ENCODE peak calls at places on chromosomes 3 and 15, in six cellular contexts. Y, C, Q, E, F and I are unnamed samples.

GRCh38 chr15:101807345-101807945 is 4.1 kb downstream of the OR4F6 start:
- DNase-seq in Y (no peak), C (no peak), Q (no peak), E (no peak), F (no peak), I (no peak)

GRCh38 chr3:22585504-22585903 is 617.6 kb upstream of the UBE2E2 start:
- DNase-seq in Y (no peak), C (no peak), Q (no peak), E (no peak), F (no peak), I (no peak)

GRCh38 chr15:53910236-53910849 is 67.9 kb upstream of the UNC13C start:
- DNase-seq in Y (no peak), C (no peak), Q (no peak), E (no peak), F (peak), I (no peak)

GRCh38 chr3:39028466-39028865 is 23.3 kb downstream of the SCN11A start:
- DNase-seq in Y (no peak), C (no peak), Q (no peak), E (no peak), F (no peak), I (no peak)

GRCh38 chr15:80638553-80639167 is 56.5 kb upstream of the ABHD17C start:
- DNase-seq in Y (no peak), C (no peak), Q (no peak), E (no peak), F (no peak), I (no peak)

GRCh38 chr3:10911350-10912002 is 81.1 kb upstream of the SLC6A1 start:
- DNase-seq in Y (no peak), C (no peak), Q (no peak), E (no peak), F (no peak), I (no peak)

GRCh38 chr3:129016725-129017530 is 15.8 kb downstream of the EFCC1 start:
- DNase-seq in Y (no peak), C (no peak), Q (no peak), E (no peak), F (no peak), I (peak)

GRCh38 chr3:71910107-71910506 is 125.2 kb upstream of the PROK2 start:
- DNase-seq in Y (no peak), C (no peak), Q (no peak), E (no peak), F (no peak), I (no peak)

GRCh38 chr15:77810180-77810579 is 177.5 kb upstream of the LINGO1 start:
- DNase-seq in Y (no peak), C (no peak), Q (no peak), E (no peak), F (no peak), I (no peak)

GRCh38 chr15:82838096-82838735 is 28.8 kb downstream of the WHAMM start:
- DNase-seq in Y (no peak), C (no peak), Q (no peak), E (no peak), F (no peak), I (no peak)

GRCh38 chr15:41814534-41814933 is 13.4 kb upstream of the JMJD7 start:
- DNase-seq in Y (no peak), C (no peak), Q (no peak), E (no peak), F (no peak), I (no peak)

GRCh38 chr3:123540285-123540684 is 44.6 kb downstream of the HACD2 start:
- DNase-seq in Y (no peak), C (no peak), Q (no peak), E (no peak), F (no peak), I (no peak)

GRCh38 chr3:88003115-88003755 is 55.6 kb downstream of the CGGBP1 start:
- DNase-seq in Y (peak), C (no peak), Q (peak), E (no peak), F (no peak), I (no peak)

GRCh38 chr15:51192560-51193280 is 98.0 kb upstream of the TNFAIP8L3 start:
- DNase-seq in Y (peak), C (peak), Q (peak), E (peak), F (no peak), I (peak)

GRCh38 chr3:73029321-73029796 is 32.1 kb upstream of the EBLN2 start:
- DNase-seq in Y (no peak), C (no peak), Q (no peak), E (no peak), F (no peak), I (peak)

GRCh38 chr15:82647045-82647834 is at the start of gene CPEB1:
- DNase-seq in Y (no peak), C (peak), Q (no peak), E (peak), F (peak), I (no peak)

GRCh38 chr3:105594219-105594618 is 227.5 kb downstream of the ALCAM start:
- DNase-seq in Y (no peak), C (no peak), Q (no peak), E (no peak), F (no peak), I (no peak)

GRCh38 chr3:71438004-71438685 is 145.4 kb downstream of the FOXP1 start:
- DNase-seq in Y (no peak), C (no peak), Q (no peak), E (no peak), F (no peak), I (no peak)

GRCh38 chr3:71652786-71653419 is 69.4 kb upstream of the FOXP1 start:
- DNase-seq in Y (peak), C (no peak), Q (peak), E (peak), F (no peak), I (no peak)

GRCh38 chr3:37751967-37752660 is 109.6 kb upstream of the CTDSPL start:
- DNase-seq in Y (no peak), C (no peak), Q (no peak), E (no peak), F (peak), I (no peak)

GRCh38 chr3:106830334-106830733 is 546.9 kb upstream of the CCDC54 start:
- DNase-seq in Y (no peak), C (no peak), Q (no peak), E (no peak), F (no peak), I (no peak)

GRCh38 chr3:186843039-186843432 is 526 bp downstream of the ADIPOQ start:
- DNase-seq in Y (no peak), C (no peak), Q (no peak), E (no peak), F (no peak), I (no peak)

GRCh38 chr3:133441867-133442270 is 42.0 kb downstream of the BFSP2 start:
- DNase-seq in Y (no peak), C (no peak), Q (no peak), E (peak), F (no peak), I (no peak)

GRCh38 chr3:195746751-195747150 is 26.0 kb downstream of the MUC20 start:
- DNase-seq in Y (no peak), C (no peak), Q (no peak), E (no peak), F (peak), I (no peak)

GRCh38 chr3:190671658-190672057 is 157.8 kb downstream of the IL1RAP start:
- DNase-seq in Y (no peak), C (no peak), Q (no peak), E (no peak), F (no peak), I (no peak)

GRCh38 chr3:140830391-140830790 is 111.2 kb upstream of the SLC25A36 start:
- DNase-seq in Y (no peak), C (no peak), Q (no peak), E (no peak), F (no peak), I (no peak)

GRCh38 chr3:177835008-177835407 is 637.7 kb upstream of the TBL1XR1 start:
- DNase-seq in Y (no peak), C (no peak), Q (no peak), E (no peak), F (no peak), I (no peak)

GRCh38 chr3:118127992-118128391 is 906.7 kb downstream of the IGSF11 start:
- DNase-seq in Y (no peak), C (no peak), Q (no peak), E (no peak), F (no peak), I (no peak)

GRCh38 chr3:177597325-177598109 is 400.2 kb upstream of the TBL1XR1 start:
- DNase-seq in Y (no peak), C (peak), Q (no peak), E (peak), F (no peak), I (peak)

GRCh38 chr3:106824856-106825255 is 552.4 kb upstream of the CCDC54 start:
- DNase-seq in Y (no peak), C (no peak), Q (no peak), E (no peak), F (no peak), I (no peak)

GRCh38 chr3:71254251-71254650 is 329.3 kb downstream of the FOXP1 start:
- DNase-seq in Y (no peak), C (no peak), Q (no peak), E (no peak), F (no peak), I (no peak)

GRCh38 chr15:58495836-58496501 is 64.2 kb downstream of the LIPC start:
- DNase-seq in Y (no peak), C (no peak), Q (no peak), E (no peak), F (no peak), I (peak)

GRCh38 chr3:197912770-197913476 is 37.1 kb upstream of the RPL35A start:
- DNase-seq in Y (no peak), C (no peak), Q (no peak), E (no peak), F (peak), I (no peak)

GRCh38 chr3:104632521-104632920 is 734.2 kb upstream of the ALCAM start:
- DNase-seq in Y (no peak), C (no peak), Q (no peak), E (no peak), F (no peak), I (no peak)

GRCh38 chr3:124322309-124322880 is 330.5 kb upstream of the ROPN1 start:
- DNase-seq in Y (no peak), C (no peak), Q (no peak), E (no peak), F (no peak), I (no peak)

GRCh38 chr3:35663471-35663870 is 24.1 kb downstream of the ARPP21 start:
- DNase-seq in Y (no peak), C (no peak), Q (no peak), E (no peak), F (no peak), I (no peak)

DNA sequence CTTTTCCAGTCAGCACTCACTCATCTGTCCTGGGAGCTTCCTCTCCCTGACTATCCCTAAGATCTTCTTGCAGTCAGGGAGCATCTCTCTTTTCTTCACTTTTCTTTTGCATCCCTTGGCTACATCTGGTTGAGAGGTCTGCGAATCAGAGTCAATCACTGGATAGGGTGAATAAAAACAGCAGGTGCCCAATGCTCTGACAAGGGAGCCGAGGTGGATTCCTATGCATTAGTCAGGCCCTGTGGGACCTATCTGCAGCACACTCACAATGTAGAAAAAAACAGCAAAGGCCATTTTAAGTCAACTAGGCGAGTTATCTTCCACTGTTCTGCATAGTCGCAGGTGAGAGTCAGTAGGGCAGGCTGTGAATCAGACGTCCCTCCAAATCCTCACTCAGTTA is 35.5 kb downstream of the DZIP1L start:
- DNase-seq in Y (no peak), C (no peak), Q (no peak), E (no peak), F (no peak), I (no peak)
- H3K27ac ChIP-seq in Y (no peak), C (no peak), Q (no peak), E (no peak), F (no peak), I (no peak)

GRCh38 chr3:99376926-99377325 is 261.5 kb upstream of the COL8A1 start:
- DNase-seq in Y (no peak), C (no peak), Q (no peak), E (no peak), F (no peak), I (no peak)
- H3K27ac ChIP-seq in Y (no peak), C (no peak), Q (no peak), E (no peak), F (no peak), I (no peak)

DNA sequence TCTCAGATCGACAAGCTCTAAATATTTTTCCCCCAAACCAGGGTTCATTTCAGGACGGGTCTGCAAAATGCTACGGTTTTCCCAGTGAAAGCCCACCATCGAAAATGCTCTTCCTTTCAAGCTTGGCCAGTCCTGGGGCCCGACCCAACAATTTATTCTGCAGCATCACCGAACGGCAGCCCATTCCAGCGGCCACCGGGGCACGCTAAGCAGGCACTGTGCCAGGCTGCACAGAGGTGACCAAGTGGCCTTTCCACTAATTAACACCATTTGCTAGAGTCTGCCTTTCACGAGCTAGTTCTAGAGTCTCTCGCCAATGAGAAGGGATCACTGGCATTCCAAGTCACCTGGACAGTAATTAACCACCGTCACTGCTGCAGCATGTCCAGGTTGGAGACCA is 14.4 kb downstream of the RGMA start:
- DNase-seq in Y (no peak), C (no peak), Q (no peak), E (no peak), F (no peak), I (no peak)
- H3K27ac ChIP-seq in Y (peak), C (no peak), Q (no peak), E (no peak), F (no peak), I (no peak)

DNA sequence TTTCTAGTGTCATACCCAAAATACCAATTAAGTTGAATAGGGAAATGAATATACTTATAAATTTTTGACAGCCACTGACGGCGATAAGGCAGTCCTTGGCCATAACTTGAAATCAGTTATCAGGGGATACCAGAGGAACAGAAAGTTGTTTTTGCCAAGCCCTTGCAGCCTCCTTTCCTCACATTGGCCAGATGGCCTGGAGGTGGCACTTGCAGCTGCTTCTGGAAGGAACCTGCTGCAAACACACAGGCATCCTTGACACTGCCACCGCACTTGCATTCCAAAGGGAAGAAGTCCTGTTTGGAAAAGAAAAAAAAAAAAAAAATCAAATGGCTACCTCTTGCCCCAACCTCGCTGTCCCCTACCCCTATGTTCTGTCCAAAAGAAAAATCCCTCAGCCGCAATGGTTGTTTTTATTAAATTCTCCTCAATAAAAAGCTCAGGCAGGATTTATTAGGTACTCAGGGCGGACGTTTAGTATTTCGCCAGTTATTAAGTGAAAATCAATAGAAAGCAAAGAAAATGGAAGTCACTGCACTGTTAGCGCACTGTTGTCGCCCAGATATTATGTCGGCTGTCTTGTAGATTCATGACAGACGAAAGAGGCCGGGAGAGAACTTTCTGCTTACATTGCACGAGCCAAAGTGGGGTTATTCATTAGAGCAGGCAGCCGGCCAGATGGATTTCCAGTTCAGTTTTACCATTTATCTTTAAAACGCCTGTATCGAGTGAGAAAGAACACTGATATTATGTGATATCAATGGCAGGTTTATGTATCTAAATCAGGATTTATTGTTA is 866.2 kb upstream of the NR2F2 start:
- DNase-seq in Y (no peak), C (peak), Q (no peak), E (no peak), F (no peak), I (no peak)
- H3K27ac ChIP-seq in Y (no peak), C (peak), Q (no peak), E (no peak), F (no peak), I (no peak)

GRCh38 chr3:183487046-183487445 is 58.6 kb upstream of the MCF2L2 start:
- DNase-seq in Y (no peak), C (no peak), Q (no peak), E (no peak), F (no peak), I (no peak)
- H3K27ac ChIP-seq in Y (no peak), C (no peak), Q (no peak), E (no peak), F (no peak), I (no peak)